ENCODE peak calls at places on chromosome 18, in six cellular contexts. One of them, this sample, is unnamed.

GRCh38 chr18:31498450-31499156 is 626 bp downstream of the DSG2 start:
- DNase-seq in kidney tubule cell: peak; percentile 30
- DNase-seq in GM23248: no peak
- DNase-seq in fibroblast of lung: no peak
- DNase-seq in effector CD4-positive, alpha-beta T cell: no peak
- DNase-seq in stimulated activated CD8-positive, alpha-beta memory T cell treated with anti-CD3 and anti-CD28 coated beads, Interleukin-15, amount 100 ng/mL, for 24 hours: no peak
- DNase-seq in this sample: peak; percentile 27

GRCh38 chr18:46174317-46175039 is 70.3 kb downstream of the HAUS1 start:
- DNase-seq in kidney tubule cell: peak; percentile 43
- DNase-seq in GM23248: peak; percentile 78
- DNase-seq in fibroblast of lung: peak; percentile 23
- DNase-seq in effector CD4-positive, alpha-beta T cell: peak; percentile 12
- DNase-seq in stimulated activated CD8-positive, alpha-beta memory T cell treated with anti-CD3 and anti-CD28 coated beads, Interleukin-15, amount 100 ng/mL, for 24 hours: no peak
- DNase-seq in this sample: peak; percentile 70

GRCh38 chr18:28044036-28044435 is 132.9 kb downstream of the CDH2 start:
- DNase-seq in kidney tubule cell: no peak
- DNase-seq in GM23248: no peak
- DNase-seq in fibroblast of lung: no peak
- DNase-seq in effector CD4-positive, alpha-beta T cell: no peak
- DNase-seq in stimulated activated CD8-positive, alpha-beta memory T cell treated with anti-CD3 and anti-CD28 coated beads, Interleukin-15, amount 100 ng/mL, for 24 hours: no peak
- DNase-seq in this sample: no peak

GRCh38 chr18:47745227-47745626 is 185.2 kb downstream of the SMAD2 start:
- DNase-seq in kidney tubule cell: no peak
- DNase-seq in GM23248: no peak
- DNase-seq in fibroblast of lung: no peak
- DNase-seq in effector CD4-positive, alpha-beta T cell: no peak
- DNase-seq in stimulated activated CD8-positive, alpha-beta memory T cell treated with anti-CD3 and anti-CD28 coated beads, Interleukin-15, amount 100 ng/mL, for 24 hours: no peak
- DNase-seq in this sample: no peak

GRCh38 chr18:33212363-33212762 is 228.2 kb downstream of the CCDC178 start:
- DNase-seq in kidney tubule cell: no peak
- DNase-seq in GM23248: peak; percentile 0
- DNase-seq in fibroblast of lung: no peak
- DNase-seq in effector CD4-positive, alpha-beta T cell: no peak
- DNase-seq in stimulated activated CD8-positive, alpha-beta memory T cell treated with anti-CD3 and anti-CD28 coated beads, Interleukin-15, amount 100 ng/mL, for 24 hours: no peak
- DNase-seq in this sample: peak; percentile 46

GRCh38 chr18:63818212-63818611 is 43.0 kb downstream of the SERPINB7 start:
- DNase-seq in kidney tubule cell: no peak
- DNase-seq in GM23248: peak; percentile 18
- DNase-seq in fibroblast of lung: no peak
- DNase-seq in effector CD4-positive, alpha-beta T cell: no peak
- DNase-seq in stimulated activated CD8-positive, alpha-beta memory T cell treated with anti-CD3 and anti-CD28 coated beads, Interleukin-15, amount 100 ng/mL, for 24 hours: no peak
- DNase-seq in this sample: no peak

GRCh38 chr18:75008186-75008585 is 200.8 kb downstream of the PTGR3 start:
- DNase-seq in kidney tubule cell: no peak
- DNase-seq in GM23248: no peak
- DNase-seq in fibroblast of lung: no peak
- DNase-seq in effector CD4-positive, alpha-beta T cell: no peak
- DNase-seq in stimulated activated CD8-positive, alpha-beta memory T cell treated with anti-CD3 and anti-CD28 coated beads, Interleukin-15, amount 100 ng/mL, for 24 hours: no peak
- DNase-seq in this sample: no peak

GRCh38 chr18:39681061-39681460 is 2115.5 kb upstream of the CELF4 start:
- DNase-seq in kidney tubule cell: no peak
- DNase-seq in GM23248: no peak
- DNase-seq in fibroblast of lung: no peak
- DNase-seq in effector CD4-positive, alpha-beta T cell: no peak
- DNase-seq in stimulated activated CD8-positive, alpha-beta memory T cell treated with anti-CD3 and anti-CD28 coated beads, Interleukin-15, amount 100 ng/mL, for 24 hours: no peak
- DNase-seq in this sample: no peak

GRCh38 chr18:47253101-47253654 is 1.7 kb upstream of the SKOR2 start:
- DNase-seq in kidney tubule cell: no peak
- DNase-seq in GM23248: no peak
- DNase-seq in fibroblast of lung: no peak
- DNase-seq in effector CD4-positive, alpha-beta T cell: no peak
- DNase-seq in stimulated activated CD8-positive, alpha-beta memory T cell treated with anti-CD3 and anti-CD28 coated beads, Interleukin-15, amount 100 ng/mL, for 24 hours: no peak
- DNase-seq in this sample: no peak

GRCh38 chr18:10732990-10733389 is 207.2 kb downstream of the NAPG start:
- DNase-seq in kidney tubule cell: no peak
- DNase-seq in GM23248: no peak
- DNase-seq in fibroblast of lung: no peak
- DNase-seq in effector CD4-positive, alpha-beta T cell: no peak
- DNase-seq in stimulated activated CD8-positive, alpha-beta memory T cell treated with anti-CD3 and anti-CD28 coated beads, Interleukin-15, amount 100 ng/mL, for 24 hours: no peak
- DNase-seq in this sample: no peak

GRCh38 chr18:63949068-63949737 is at the start of gene HMSD:
- DNase-seq in kidney tubule cell: peak; percentile 59
- DNase-seq in GM23248: peak; percentile 50
- DNase-seq in fibroblast of lung: peak; percentile 28
- DNase-seq in effector CD4-positive, alpha-beta T cell: peak; percentile 18
- DNase-seq in stimulated activated CD8-positive, alpha-beta memory T cell treated with anti-CD3 and anti-CD28 coated beads, Interleukin-15, amount 100 ng/mL, for 24 hours: no peak
- DNase-seq in this sample: peak; percentile 98

GRCh38 chr18:31880186-31880898 is 62.6 kb downstream of the TRAPPC8 start:
- DNase-seq in kidney tubule cell: no peak
- DNase-seq in GM23248: no peak
- DNase-seq in fibroblast of lung: no peak
- DNase-seq in effector CD4-positive, alpha-beta T cell: no peak
- DNase-seq in stimulated activated CD8-positive, alpha-beta memory T cell treated with anti-CD3 and anti-CD28 coated beads, Interleukin-15, amount 100 ng/mL, for 24 hours: no peak
- DNase-seq in this sample: no peak

GRCh38 chr18:79749251-79750191 is 48.2 kb upstream of the KCNG2 start:
- DNase-seq in kidney tubule cell: no peak
- DNase-seq in GM23248: peak; percentile 29
- DNase-seq in fibroblast of lung: peak; percentile 50
- DNase-seq in effector CD4-positive, alpha-beta T cell: no peak
- DNase-seq in stimulated activated CD8-positive, alpha-beta memory T cell treated with anti-CD3 and anti-CD28 coated beads, Interleukin-15, amount 100 ng/mL, for 24 hours: no peak
- DNase-seq in this sample: no peak

GRCh38 chr18:73613706-73614340 is 533.8 kb downstream of the FBXO15 start:
- DNase-seq in kidney tubule cell: peak; percentile 35
- DNase-seq in GM23248: peak; percentile 32
- DNase-seq in fibroblast of lung: peak; percentile 58
- DNase-seq in effector CD4-positive, alpha-beta T cell: no peak
- DNase-seq in stimulated activated CD8-positive, alpha-beta memory T cell treated with anti-CD3 and anti-CD28 coated beads, Interleukin-15, amount 100 ng/mL, for 24 hours: no peak
- DNase-seq in this sample: no peak

GRCh38 chr18:13608791-13609552 is 117.4 kb downstream of the FAM210A start:
- DNase-seq in kidney tubule cell: peak; percentile 18
- DNase-seq in GM23248: no peak
- DNase-seq in fibroblast of lung: no peak
- DNase-seq in effector CD4-positive, alpha-beta T cell: peak; percentile 28
- DNase-seq in stimulated activated CD8-positive, alpha-beta memory T cell treated with anti-CD3 and anti-CD28 coated beads, Interleukin-15, amount 100 ng/mL, for 24 hours: no peak
- DNase-seq in this sample: peak; percentile 56

GRCh38 chr18:48428494-48429177 is 19.5 kb upstream of the ZBTB7C start:
- DNase-seq in kidney tubule cell: no peak
- DNase-seq in GM23248: no peak
- DNase-seq in fibroblast of lung: peak; percentile 59
- DNase-seq in effector CD4-positive, alpha-beta T cell: no peak
- DNase-seq in stimulated activated CD8-positive, alpha-beta memory T cell treated with anti-CD3 and anti-CD28 coated beads, Interleukin-15, amount 100 ng/mL, for 24 hours: no peak
- DNase-seq in this sample: no peak

GRCh38 chr18:48031011-48031480 is 100.6 kb upstream of the SMAD2 start:
- DNase-seq in kidney tubule cell: peak; percentile 75
- DNase-seq in GM23248: peak; percentile 73
- DNase-seq in fibroblast of lung: peak; percentile 63
- DNase-seq in effector CD4-positive, alpha-beta T cell: no peak
- DNase-seq in stimulated activated CD8-positive, alpha-beta memory T cell treated with anti-CD3 and anti-CD28 coated beads, Interleukin-15, amount 100 ng/mL, for 24 hours: no peak
- DNase-seq in this sample: peak; percentile 94

GRCh38 chr18:12837747-12838146 is 46.3 kb downstream of the PTPN2 start:
- DNase-seq in kidney tubule cell: no peak
- DNase-seq in GM23248: peak; percentile 58
- DNase-seq in fibroblast of lung: peak; percentile 69
- DNase-seq in effector CD4-positive, alpha-beta T cell: no peak
- DNase-seq in stimulated activated CD8-positive, alpha-beta memory T cell treated with anti-CD3 and anti-CD28 coated beads, Interleukin-15, amount 100 ng/mL, for 24 hours: no peak
- DNase-seq in this sample: no peak

GRCh38 chr18:9578306-9578705 is 36.1 kb downstream of the PPP4R1 start:
- DNase-seq in kidney tubule cell: no peak
- DNase-seq in GM23248: peak; percentile 41
- DNase-seq in fibroblast of lung: no peak
- DNase-seq in effector CD4-positive, alpha-beta T cell: no peak
- DNase-seq in stimulated activated CD8-positive, alpha-beta memory T cell treated with anti-CD3 and anti-CD28 coated beads, Interleukin-15, amount 100 ng/mL, for 24 hours: no peak
- DNase-seq in this sample: no peak

GRCh38 chr18:21650301-21650700 is 38.2 kb downstream of the SNRPD1 start:
- DNase-seq in kidney tubule cell: no peak
- DNase-seq in GM23248: no peak
- DNase-seq in fibroblast of lung: no peak
- DNase-seq in effector CD4-positive, alpha-beta T cell: no peak
- DNase-seq in stimulated activated CD8-positive, alpha-beta memory T cell treated with anti-CD3 and anti-CD28 coated beads, Interleukin-15, amount 100 ng/mL, for 24 hours: no peak
- DNase-seq in this sample: no peak

GRCh38 chr18:36888778-36889177 is 59.9 kb downstream of the KIAA1328 start:
- DNase-seq in kidney tubule cell: no peak
- DNase-seq in GM23248: no peak
- DNase-seq in fibroblast of lung: no peak
- DNase-seq in effector CD4-positive, alpha-beta T cell: no peak
- DNase-seq in stimulated activated CD8-positive, alpha-beta memory T cell treated with anti-CD3 and anti-CD28 coated beads, Interleukin-15, amount 100 ng/mL, for 24 hours: no peak
- DNase-seq in this sample: no peak